ENCODE peak calls at places on chromosomes 16 and 17, in nine cellular contexts. K, N, Z, R, F, I, U, P and S are unnamed samples.

GRCh38 chr17:51015145-51015558 is 105.5 kb downstream of the SPAG9 start:
- DNase-seq in U (no peak), R (no peak), Z (no peak), N (no peak), I (no peak), F (no peak), P (no peak), K (no peak), S (peak)

GRCh38 chr17:41973457-41973856 is 6.9 kb downstream of the CNP start:
- DNase-seq in U (no peak), Z (no peak), F (no peak), I (no peak), N (no peak), P (no peak), R (no peak), K (no peak), S (no peak)

GRCh38 chr17:33115957-33116680 is 124.5 kb downstream of the SPACA3 start:
- DNase-seq in F (no peak), K (no peak), I (no peak), N (no peak), R (no peak), U (no peak), P (no peak), Z (no peak), S (no peak)

GRCh38 chr16:83781-84615 is 6.0 kb downstream of the MPG start:
- DNase-seq in F (no peak), P (no peak), K (no peak), I (no peak), R (no peak), U (no peak), N (no peak), Z (no peak), S (peak)

GRCh38 chr17:31444026-31444425 is 52.6 kb downstream of the RAB11FIP4 start:
- DNase-seq in N (no peak), U (no peak), F (no peak), I (no peak), R (no peak), Z (no peak), K (no peak), P (no peak), S (peak)

GRCh38 chr17:75063201-75063600 is 16.2 kb downstream of the KCTD2 start:
- DNase-seq in P (no peak), I (no peak), Z (no peak), U (no peak), N (no peak), R (no peak), K (no peak), F (no peak), S (no peak)

GRCh38 chr16:27220120-27220519 is 16.8 kb downstream of the KDM8 start:
- DNase-seq in N (no peak), Z (no peak), I (no peak), F (no peak), R (no peak), P (no peak), U (no peak), K (no peak), S (no peak)

GRCh38 chr17:62164712-62165377 is 99.8 kb upstream of the MED13 start:
- DNase-seq in U (peak), K (no peak), I (no peak), P (no peak), N (no peak), R (no peak), Z (no peak), F (no peak), S (no peak)

GRCh38 chr17:7729841-7730240 is 12.3 kb downstream of the DNAH2 start:
- DNase-seq in R (no peak), P (no peak), I (no peak), F (no peak), Z (no peak), N (no peak), U (no peak), K (no peak), S (no peak)